ENCODE peak calls at places on chromosomes 4 and X, in four cellular contexts. S is HepG2, I is K562, A is GM12878. Q is an unnamed sample.
A peak's percentile ranks its signal among the peaks of the same experiment; 100 is the strongest.

GRCh38 chr4:73080789-73081188 is 11.3 kb upstream of the COX18 start:
- DNase-seq in S (no peak), I (no peak), A (no peak), Q (no peak)

GRCh38 chrX:110317820-110318663 is at the start of gene AMMECR1:
- DNase-seq in S (peak; percentile 44), I (peak; percentile 88), A (no peak), Q (peak; percentile 72)

GRCh38 chr4:73869130-73870055 is at the start of gene CXCL1:
- DNase-seq in S (no peak), I (peak; percentile 54), A (no peak), Q (peak; percentile 19)

GRCh38 chr4:87973283-87974169 is 2.0 kb upstream of the SPP1 start:
- DNase-seq in S (peak; percentile 63), I (peak; percentile 30), A (no peak), Q (peak; percentile 70)

GRCh38 chr4:2081540-2081939 is 22.4 kb downstream of the NAT8L start:
- DNase-seq in S (no peak), I (no peak), A (no peak), Q (no peak)

GRCh38 chr4:8538076-8538702 is 42.0 kb upstream of the GPR78 start:
- DNase-seq in S (no peak), I (no peak), A (no peak), Q (no peak)

GRCh38 chr4:125765936-125766335 is 451.2 kb downstream of the FAT4 start:
- DNase-seq in S (no peak), I (no peak), A (no peak), Q (no peak)

GRCh38 chr4:763922-764321 is 58.3 kb downstream of the PCGF3 start:
- DNase-seq in S (no peak), I (no peak), A (no peak), Q (no peak)

GRCh38 chrX:88613338-88613737 is 133.7 kb upstream of the CPXCR1 start:
- DNase-seq in S (peak; percentile 56), I (no peak), A (no peak), Q (no peak)

GRCh38 chrX:72062890-72063289 is 68.8 kb downstream of the RTL5 start:
- DNase-seq in S (no peak), I (no peak), A (no peak), Q (no peak)

GRCh38 chr4:169009281-169010124 is 552 bp downstream of the CBR4 start:
- DNase-seq in S (peak; percentile 63), I (peak; percentile 44), A (no peak), Q (peak; percentile 66)

GRCh38 chr4:79893441-79893840 is 179.6 kb downstream of the ANTXR2 start:
- DNase-seq in S (no peak), I (no peak), A (no peak), Q (no peak)

GRCh38 chr4:185318679-185319078 is 77.0 kb downstream of the LRP2BP start:
- DNase-seq in S (peak; percentile 81), I (peak; percentile 45), A (no peak), Q (peak; percentile 50)

GRCh38 chr4:84493092-84493850 is 5.8 kb downstream of the NKX6-1 start:
- DNase-seq in S (no peak), I (no peak), A (no peak), Q (no peak)

GRCh38 chr4:185702147-185702663 is 109.8 kb downstream of the SORBS2 start:
- DNase-seq in S (no peak), I (no peak), A (no peak), Q (no peak)

GRCh38 chr4:36310793-36311192 is 29.4 kb downstream of the DTHD1 start:
- DNase-seq in S (no peak), I (no peak), A (no peak), Q (no peak)

GRCh38 chr4:39821951-39822350 is 124.0 kb downstream of the UBE2K start:
- DNase-seq in S (no peak), I (no peak), A (no peak), Q (no peak)

GRCh38 chr4:11685481-11685880 is 256.8 kb upstream of the HS3ST1 start:
- DNase-seq in S (no peak), I (no peak), A (no peak), Q (no peak)

GRCh38 chrX:125378205-125378604 is 58.5 kb downstream of the TEX13C start:
- DNase-seq in S (no peak), I (no peak), A (no peak), Q (no peak)

GRCh38 chr4:87465739-87466366 is 43.5 kb downstream of the NUDT9 start:
- DNase-seq in S (peak; percentile 45), I (peak; percentile 23), A (peak; percentile 9), Q (peak; percentile 54)

GRCh38 chrX:74246524-74246923 is 57.5 kb upstream of the ZCCHC13 start:
- DNase-seq in S (no peak), I (no peak), A (no peak), Q (peak; percentile 27)

GRCh38 chr4:8101213-8101781 is 57.3 kb downstream of the ABLIM2 start:
- DNase-seq in S (peak; percentile 15), I (no peak), A (no peak), Q (no peak)

GRCh38 chrX:55715847-55716246 is 1.7 kb upstream of the RRAGB start:
- DNase-seq in S (peak; percentile 10), I (peak; percentile 5), A (no peak), Q (no peak)

GRCh38 chr4:141660880-141661279 is 24.5 kb downstream of the IL15 start:
- DNase-seq in S (no peak), I (no peak), A (no peak), Q (no peak)

GRCh38 chr4:2264481-2265041 is 2.7 kb upstream of the MXD4 start:
- DNase-seq in S (no peak), I (no peak), A (no peak), Q (no peak)

GRCh38 chr4:6076391-6076790 is 58.2 kb upstream of the C4orf50 start:
- DNase-seq in S (no peak), I (peak; percentile 20), A (no peak), Q (peak; percentile 7)

GRCh38 chr4:109945056-109945455 is 32.4 kb downstream of the EGF start:
- DNase-seq in S (peak; percentile 72), I (peak; percentile 30), A (no peak), Q (peak; percentile 46)

GRCh38 chr4:68797618-68798017 is 18.2 kb upstream of the UGT2B10 start:
- DNase-seq in S (no peak), I (no peak), A (no peak), Q (no peak)

GRCh38 chr4:8235686-8236085 is 33.9 kb upstream of the HTRA3 start:
- DNase-seq in S (no peak), I (no peak), A (no peak), Q (no peak)

GRCh38 chr4:184851200-184851541 is 25.4 kb upstream of the ACSL1 start:
- DNase-seq in S (no peak), I (no peak), A (peak; percentile 81), Q (no peak)

GRCh38 chrX:149903889-149904748 is 23.1 kb downstream of the MAGEA8 start:
- DNase-seq in S (peak; percentile 3), I (peak; percentile 65), A (peak; percentile 13), Q (peak; percentile 4)

GRCh38 chrX:132127748-132128147 is at the start of gene FRMD7:
- DNase-seq in S (no peak), I (no peak), A (no peak), Q (no peak)

GRCh38 chrX:39137363-39137954 is 336.2 kb downstream of the MID1IP1 start:
- DNase-seq in S (no peak), I (no peak), A (no peak), Q (no peak)

GRCh38 chrX:39133971-39134370 is 332.7 kb downstream of the MID1IP1 start:
- DNase-seq in S (no peak), I (peak; percentile 5), A (no peak), Q (no peak)
- TF ChIP-seq BHLHE40 in S (no peak), I (no peak), A (no peak), Q (no peak)

GRCh38 chr4:5051692-5052423 is 578 bp downstream of the STK32B start:
- DNase-seq in S (no peak), I (no peak), A (no peak), Q (peak; percentile 33)

GRCh38 chr4:5052726-5053425 is 1.6 kb downstream of the STK32B start:
- DNase-seq in S (no peak), I (no peak), A (no peak), Q (no peak)

GRCh38 chr4:5050520-5050955 is 742 bp upstream of the STK32B start:
- DNase-seq in S (peak; percentile 46), I (peak; percentile 77), A (no peak), Q (peak; percentile 86)

GRCh38 chr4:5052424-5052702 is 1.1 kb downstream of the STK32B start:
- DNase-seq in S (no peak), I (no peak), A (no peak), Q (no peak)

DNA sequence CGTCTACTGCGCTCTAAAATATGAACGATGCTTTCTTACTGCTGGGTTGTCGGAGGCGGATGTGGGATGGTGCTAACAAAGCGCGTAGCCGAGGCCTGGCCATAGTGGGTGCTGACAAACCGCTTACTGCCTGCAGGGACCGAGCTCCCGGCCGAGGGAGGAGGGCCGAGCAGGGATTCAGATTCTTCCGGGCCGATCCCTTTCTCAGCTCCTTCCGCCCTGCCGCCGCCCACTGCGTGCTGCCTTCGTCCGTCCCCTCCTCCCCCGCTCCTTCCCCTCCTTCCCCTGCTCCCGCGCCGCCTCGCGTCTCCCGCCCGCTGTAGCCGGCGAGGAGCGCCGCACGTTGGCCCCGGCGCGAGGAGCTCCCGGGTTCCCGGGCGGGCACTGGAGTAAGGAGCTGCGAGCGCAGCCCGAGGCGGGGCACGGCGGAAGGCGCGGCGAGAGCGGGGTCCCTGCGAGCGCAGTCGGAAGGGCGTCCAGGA is at the start of gene STK32B:
- DNase-seq in S (no peak), I (peak; percentile 67), A (no peak), Q (peak; percentile 80)
- TF ChIP-seq REST in S (no peak), I (no peak), A (no peak), Q (no peak)

GRCh38 chrX:139204576-139204902 is 326.0 kb upstream of the F9 start:
- DNase-seq in S (no peak), I (no peak), A (no peak), Q (no peak)

GRCh38 chrX:139203681-139204575 is 326.6 kb upstream of the F9 start:
- DNase-seq in S (no peak), I (no peak), A (no peak), Q (no peak)

GRCh38 chrX:139202742-139203410 is 327.7 kb upstream of the F9 start:
- DNase-seq in S (no peak), I (no peak), A (no peak), Q (no peak)

GRCh38 chrX:139206914-139207313 is 323.6 kb upstream of the F9 start:
- DNase-seq in S (no peak), I (no peak), A (no peak), Q (no peak)

DNA sequence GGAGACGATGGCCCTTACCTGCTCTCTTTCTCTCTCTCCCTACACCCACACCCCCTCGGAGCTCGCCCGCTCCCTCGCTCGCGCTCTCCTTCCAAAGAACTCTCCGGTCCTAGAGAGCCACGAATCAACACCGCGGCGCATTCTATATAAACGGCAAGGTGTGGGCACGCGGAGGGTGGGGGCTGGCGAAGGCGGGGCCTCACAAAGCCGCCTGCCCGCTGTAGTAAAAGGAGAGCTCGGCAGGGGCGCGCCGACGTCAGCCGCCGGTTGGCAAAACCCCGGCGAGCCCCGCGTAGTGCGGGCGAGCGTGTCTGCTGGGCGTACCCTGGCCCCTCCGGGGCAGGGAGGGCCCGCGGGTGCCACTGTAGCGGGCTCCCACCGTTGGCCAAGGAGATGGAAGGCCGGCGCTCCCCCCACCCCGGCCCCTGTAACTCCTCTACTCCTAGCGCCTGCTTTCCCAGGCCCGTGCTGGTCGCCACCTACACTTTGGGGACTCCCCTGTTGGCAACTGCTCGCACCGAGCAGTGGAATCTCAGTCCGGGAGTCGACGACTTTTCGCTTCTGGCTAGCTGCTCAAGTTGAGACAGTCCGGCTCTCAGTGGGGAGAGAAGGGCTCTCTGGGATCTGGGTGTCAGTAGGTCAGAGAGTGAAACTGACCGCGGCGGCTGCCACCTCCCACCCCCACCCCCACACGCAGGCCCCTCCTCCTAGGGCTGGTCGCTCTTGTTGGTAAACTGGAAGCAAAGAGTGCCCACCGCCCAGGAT is 325.5 kb upstream of the F9 start:
- DNase-seq in S (no peak), I (peak; percentile 62), A (no peak), Q (peak; percentile 15)
- TF ChIP-seq BHLHE40 in S (no peak), I (no peak), A (no peak), Q (no peak)

GRCh38 chr4:25229804-25230203 is 4.0 kb upstream of the PI4K2B start:
- DNase-seq in S (no peak), I (no peak), A (no peak), Q (no peak)
- TF ChIP-seq REST in S (no peak), I (no peak), A (no peak), Q (no peak)

Q was measured in A549.